ENCODE peak calls at places on chromosomes 6 and 20, in four cellular contexts. One of them, this sample, is unnamed.

GRCh38 chr20:60050193-60050960 is 92.2 kb downstream of the CDH26 start:
- DNase-seq in thyroid gland: no peak
- DNase-seq in fibroblast of lung: no peak
- DNase-seq in AG09309: no peak
- DNase-seq in this sample: no peak

GRCh38 chr6:31588871-31589650 is 3.0 kb downstream of the LST1 start:
- DNase-seq in thyroid gland: no peak
- DNase-seq in fibroblast of lung: no peak
- DNase-seq in AG09309: no peak
- DNase-seq in this sample: no peak

GRCh38 chr6:83307849-83308248 is 114.7 kb downstream of the RWDD2A start:
- DNase-seq in thyroid gland: no peak
- DNase-seq in fibroblast of lung: no peak
- DNase-seq in AG09309: no peak
- DNase-seq in this sample: no peak

GRCh38 chr6:132220800-132221199 is 180.5 kb downstream of the MOXD1 start:
- DNase-seq in thyroid gland: no peak
- DNase-seq in fibroblast of lung: no peak
- DNase-seq in AG09309: peak
- DNase-seq in this sample: no peak

GRCh38 chr20:2610941-2611720 is 41.3 kb upstream of the NOP56 start:
- DNase-seq in thyroid gland: no peak
- DNase-seq in fibroblast of lung: no peak
- DNase-seq in AG09309: no peak
- DNase-seq in this sample: no peak

GRCh38 chr6:75217203-75217602 is 11.3 kb upstream of the COL12A1 start:
- DNase-seq in thyroid gland: no peak
- DNase-seq in fibroblast of lung: peak
- DNase-seq in AG09309: no peak
- DNase-seq in this sample: peak

GRCh38 chr20:45056473-45057148 is 44.3 kb downstream of the KCNS1 start:
- DNase-seq in thyroid gland: no peak
- DNase-seq in fibroblast of lung: no peak
- DNase-seq in AG09309: no peak
- DNase-seq in this sample: no peak

GRCh38 chr6:26305097-26305841 is 59.7 kb upstream of the BTN3A2 start:
- DNase-seq in thyroid gland: peak
- DNase-seq in fibroblast of lung: peak
- DNase-seq in AG09309: no peak
- DNase-seq in this sample: no peak

GRCh38 chr20:60255426-60255825 is 297.2 kb downstream of the CDH26 start:
- DNase-seq in thyroid gland: no peak
- DNase-seq in fibroblast of lung: no peak
- DNase-seq in AG09309: no peak
- DNase-seq in this sample: no peak

GRCh38 chr20:25309395-25310267 is 61.7 kb downstream of the PYGB start:
- DNase-seq in thyroid gland: peak
- DNase-seq in fibroblast of lung: peak
- DNase-seq in AG09309: peak
- DNase-seq in this sample: peak

GRCh38 chr6:138378463-138378862 is 758 bp downstream of the SMIM28 start:
- DNase-seq in thyroid gland: no peak
- DNase-seq in fibroblast of lung: no peak
- DNase-seq in AG09309: no peak
- DNase-seq in this sample: no peak

GRCh38 chr6:136526937-136527336 is 23.3 kb downstream of the MAP7 start:
- DNase-seq in thyroid gland: peak
- DNase-seq in fibroblast of lung: no peak
- DNase-seq in AG09309: no peak
- DNase-seq in this sample: no peak

GRCh38 chr6:136524339-136524935 is 25.8 kb downstream of the MAP7 start:
- DNase-seq in thyroid gland: no peak
- DNase-seq in fibroblast of lung: no peak
- DNase-seq in AG09309: no peak
- DNase-seq in this sample: no peak

GRCh38 chr6:136526196-136526930 is 23.9 kb downstream of the MAP7 start:
- DNase-seq in thyroid gland: peak
- DNase-seq in fibroblast of lung: peak
- DNase-seq in AG09309: peak
- DNase-seq in this sample: peak

GRCh38 chr6:136524936-136525413 is 25.2 kb downstream of the MAP7 start:
- DNase-seq in thyroid gland: no peak
- DNase-seq in fibroblast of lung: no peak
- DNase-seq in AG09309: no peak
- DNase-seq in this sample: no peak

GRCh38 chr6:136525586-136526195 is 24.5 kb downstream of the MAP7 start:
- DNase-seq in thyroid gland: no peak
- DNase-seq in fibroblast of lung: no peak
- DNase-seq in AG09309: no peak
- DNase-seq in this sample: no peak
- H3K4me3 ChIP-seq in thyroid gland: no peak
- H3K4me3 ChIP-seq in fibroblast of lung: no peak
- H3K4me3 ChIP-seq in AG09309: no peak
- H3K4me3 ChIP-seq in this sample: no peak

GRCh38 chr6:48826884-48827701 is 636.0 kb downstream of the MMUT start:
- DNase-seq in thyroid gland: no peak
- DNase-seq in fibroblast of lung: peak
- DNase-seq in AG09309: peak
- DNase-seq in this sample: peak
- H3K4me3 ChIP-seq in thyroid gland: no peak
- H3K4me3 ChIP-seq in fibroblast of lung: peak
- H3K4me3 ChIP-seq in AG09309: no peak
- H3K4me3 ChIP-seq in this sample: no peak

DNA sequence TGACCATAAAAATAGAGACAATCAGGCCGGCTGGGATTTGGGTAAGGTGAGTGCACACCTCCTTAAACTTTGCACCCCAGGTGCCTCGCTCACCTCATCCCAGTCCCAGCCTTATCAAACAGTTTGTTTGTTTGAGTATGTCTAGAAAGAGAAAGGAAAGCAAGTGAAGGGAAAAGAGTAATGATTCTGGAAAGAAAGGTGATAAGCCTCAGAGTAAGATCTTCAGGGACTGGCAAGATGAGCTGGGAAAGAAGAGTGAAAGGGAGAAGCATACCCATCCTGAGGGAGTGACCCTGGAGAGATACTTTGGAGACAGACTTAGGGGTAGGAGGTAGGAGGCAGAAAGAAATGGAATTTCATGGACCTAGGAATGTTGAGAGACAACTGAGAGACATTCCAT is 1.7 kb downstream of the TAP2 start:
- DNase-seq in thyroid gland: no peak
- DNase-seq in fibroblast of lung: no peak
- DNase-seq in AG09309: no peak
- DNase-seq in this sample: no peak
- H3K4me3 ChIP-seq in thyroid gland: no peak
- H3K4me3 ChIP-seq in fibroblast of lung: no peak
- H3K4me3 ChIP-seq in AG09309: no peak
- H3K4me3 ChIP-seq in this sample: no peak

DNA sequence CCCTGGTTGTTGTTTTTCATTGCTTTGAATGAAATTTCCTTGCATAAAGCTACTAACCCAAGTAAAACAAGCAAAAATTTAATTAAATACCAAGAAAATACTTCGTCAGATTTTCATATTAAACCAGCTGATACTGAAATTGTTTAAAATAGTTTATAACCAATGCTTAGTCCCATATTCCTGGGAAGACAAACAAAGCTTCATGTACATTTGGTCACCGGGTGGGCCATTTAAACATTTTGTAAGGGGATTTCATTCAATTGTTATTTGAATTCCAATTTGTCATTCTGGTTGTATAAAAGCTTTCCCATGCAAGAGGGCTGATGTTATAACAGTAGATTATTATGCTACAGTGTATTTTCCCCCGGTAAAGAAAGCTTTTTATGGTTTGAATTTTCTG is 578 bp upstream of the RBBP9 start:
- DNase-seq in thyroid gland: no peak
- DNase-seq in fibroblast of lung: no peak
- DNase-seq in AG09309: no peak
- DNase-seq in this sample: no peak
- H3K4me3 ChIP-seq in thyroid gland: no peak
- H3K4me3 ChIP-seq in fibroblast of lung: no peak
- H3K4me3 ChIP-seq in AG09309: no peak
- H3K4me3 ChIP-seq in this sample: no peak

DNA sequence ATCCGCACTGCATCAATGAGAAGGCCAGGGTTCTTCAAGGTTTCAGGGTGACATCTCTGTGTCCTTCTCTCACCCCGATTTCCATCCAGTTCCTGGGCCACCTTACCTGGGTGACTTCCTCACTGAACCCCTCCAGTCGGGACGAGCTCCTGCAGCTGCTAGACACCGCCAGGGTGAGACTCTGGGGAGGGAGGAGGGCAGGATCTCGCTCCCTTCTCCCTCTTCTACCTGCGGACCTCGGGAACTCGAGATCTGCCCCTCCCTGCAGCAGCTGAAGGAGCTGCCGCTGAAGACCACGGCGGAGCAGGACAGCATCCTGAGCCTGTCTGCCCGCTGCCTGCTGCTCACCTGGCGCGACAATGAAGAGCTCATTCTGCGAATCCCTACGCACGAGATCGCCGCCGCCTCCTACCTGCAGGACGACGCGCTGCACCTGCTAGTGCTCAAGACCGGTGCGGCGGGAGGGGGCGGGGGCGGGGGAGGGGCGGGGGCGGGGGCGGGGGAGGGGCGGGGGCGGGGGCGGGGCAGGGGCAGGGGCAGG is 7.5 kb downstream of the CCM2L start:
- DNase-seq in thyroid gland: peak
- DNase-seq in fibroblast of lung: no peak
- DNase-seq in AG09309: no peak
- DNase-seq in this sample: no peak
- H3K4me3 ChIP-seq in thyroid gland: peak
- H3K4me3 ChIP-seq in fibroblast of lung: no peak
- H3K4me3 ChIP-seq in AG09309: no peak
- H3K4me3 ChIP-seq in this sample: no peak

DNA sequence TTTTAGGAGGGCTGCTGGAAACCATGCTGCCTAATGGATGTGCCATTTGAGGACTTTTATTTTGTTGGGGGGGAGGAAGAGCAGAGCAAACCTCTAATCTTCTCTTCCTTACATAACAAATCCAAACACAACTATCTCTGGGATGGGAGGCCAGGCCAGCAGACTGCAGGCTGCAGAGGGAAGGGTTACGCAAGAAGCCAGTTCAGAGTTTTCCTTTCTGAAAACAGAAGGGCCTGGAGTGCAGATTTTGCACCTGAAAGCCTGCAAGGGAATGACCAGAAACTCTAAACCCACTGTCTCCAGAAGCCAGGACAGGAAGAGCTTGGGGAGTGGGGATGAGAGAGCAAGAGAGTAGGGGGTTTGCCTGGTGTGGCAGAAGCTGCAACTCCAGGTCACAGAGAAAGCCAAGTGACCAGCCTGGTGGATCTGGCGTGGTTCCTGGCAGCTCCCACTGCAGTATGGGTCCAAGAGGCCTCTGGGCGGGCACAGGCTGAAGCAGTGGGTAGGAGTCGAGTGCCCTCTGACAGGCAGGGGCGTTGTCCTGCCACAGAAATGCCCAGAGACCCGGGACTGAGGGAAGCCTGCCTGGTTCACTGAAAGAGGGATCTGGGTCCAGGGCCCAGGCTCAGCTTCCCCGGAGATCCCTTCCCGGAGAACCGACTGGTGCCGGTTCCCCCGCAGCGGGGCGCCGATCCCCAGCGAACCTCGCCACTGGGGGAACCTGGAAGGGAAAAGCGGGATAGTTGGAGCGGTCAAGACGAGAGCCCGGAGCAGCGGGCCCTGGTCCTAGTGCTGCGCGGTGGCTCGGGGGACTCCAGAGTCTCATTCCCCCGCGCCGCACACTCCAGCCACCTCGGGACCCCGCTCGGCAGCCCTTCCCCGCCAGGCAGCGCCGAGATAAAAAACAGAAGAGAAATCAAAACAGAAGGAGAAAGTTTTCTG is 6.7 kb downstream of the MAFB start:
- DNase-seq in thyroid gland: peak
- DNase-seq in fibroblast of lung: peak
- DNase-seq in AG09309: no peak
- DNase-seq in this sample: no peak
- H3K4me3 ChIP-seq in thyroid gland: peak
- H3K4me3 ChIP-seq in fibroblast of lung: no peak
- H3K4me3 ChIP-seq in AG09309: no peak
- H3K4me3 ChIP-seq in this sample: peak

GRCh38 chr6:7145269-7146078 is 37.7 kb downstream of the RREB1 start:
- DNase-seq in thyroid gland: peak
- DNase-seq in fibroblast of lung: no peak
- DNase-seq in AG09309: no peak
- DNase-seq in this sample: no peak
- H3K4me3 ChIP-seq in thyroid gland: no peak
- H3K4me3 ChIP-seq in fibroblast of lung: no peak
- H3K4me3 ChIP-seq in AG09309: no peak
- H3K4me3 ChIP-seq in this sample: no peak

GRCh38 chr6:28335040-28335563 is 846 bp downstream of the ZSCAN31 start:
- DNase-seq in thyroid gland: peak
- DNase-seq in fibroblast of lung: no peak
- DNase-seq in AG09309: no peak
- DNase-seq in this sample: no peak
- H3K4me3 ChIP-seq in thyroid gland: peak
- H3K4me3 ChIP-seq in fibroblast of lung: peak
- H3K4me3 ChIP-seq in AG09309: peak
- H3K4me3 ChIP-seq in this sample: peak